ENCODE peak calls at places on chromosomes 11 and 22, in nine cellular contexts. One of them, this sample, is unnamed. For H3K36me3 and H3K4me1, the result is how much of the 10 kb centered on the place peaks cover.

GRCh38 chr11:70568504-70569172 is 170.3 kb downstream of the CTTN start:
- DNase-seq in heart left ventricle: peak
- DNase-seq in mesenchymal stem cell: peak
- DNase-seq in naive thymus-derived CD4-positive, alpha-beta T cell: no peak
- DNase-seq in mucosa of descending colon: peak
- DNase-seq in Caco-2: no peak
- DNase-seq in CD8-positive, alpha-beta memory T cell: no peak
- DNase-seq in IMR-90: peak
- DNase-seq in CD4-positive, alpha-beta memory T cell: no peak
- DNase-seq in this sample: no peak

GRCh38 chr11:130212431-130212961 is 52.9 kb downstream of the ST14 start:
- DNase-seq in CD4-positive, alpha-beta memory T cell: no peak
- DNase-seq in mucosa of descending colon: no peak
- DNase-seq in heart left ventricle: peak
- DNase-seq in Caco-2: peak
- DNase-seq in IMR-90: no peak
- DNase-seq in naive thymus-derived CD4-positive, alpha-beta T cell: no peak
- DNase-seq in CD8-positive, alpha-beta memory T cell: no peak
- DNase-seq in mesenchymal stem cell: no peak
- DNase-seq in this sample: no peak

GRCh38 chr11:48307760-48308386 is 1.9 kb downstream of the OR4S1 start:
- DNase-seq in Caco-2: peak
- DNase-seq in IMR-90: peak
- DNase-seq in mucosa of descending colon: no peak
- DNase-seq in heart left ventricle: no peak
- DNase-seq in CD8-positive, alpha-beta memory T cell: peak
- DNase-seq in mesenchymal stem cell: peak
- DNase-seq in naive thymus-derived CD4-positive, alpha-beta T cell: no peak
- DNase-seq in CD4-positive, alpha-beta memory T cell: peak
- DNase-seq in this sample: no peak

GRCh38 chr22:44057411-44057987 is 33.4 kb downstream of the PARVB start:
- DNase-seq in heart left ventricle: peak
- DNase-seq in CD4-positive, alpha-beta memory T cell: no peak
- DNase-seq in CD8-positive, alpha-beta memory T cell: no peak
- DNase-seq in Caco-2: no peak
- DNase-seq in naive thymus-derived CD4-positive, alpha-beta T cell: no peak
- DNase-seq in mesenchymal stem cell: no peak
- DNase-seq in mucosa of descending colon: no peak
- DNase-seq in IMR-90: no peak
- DNase-seq in this sample: no peak

GRCh38 chr11:2303627-2304155 is 1.9 kb downstream of the TSPAN32 start:
- DNase-seq in CD8-positive, alpha-beta memory T cell: no peak
- DNase-seq in heart left ventricle: peak
- DNase-seq in Caco-2: peak
- DNase-seq in mesenchymal stem cell: no peak
- DNase-seq in CD4-positive, alpha-beta memory T cell: no peak
- DNase-seq in naive thymus-derived CD4-positive, alpha-beta T cell: no peak
- DNase-seq in IMR-90: no peak
- DNase-seq in mucosa of descending colon: no peak
- DNase-seq in this sample: no peak

GRCh38 chr11:93741882-93742226 is 382 bp downstream of the C11orf54 start:
- DNase-seq in mesenchymal stem cell: peak
- DNase-seq in IMR-90: peak
- DNase-seq in Caco-2: peak
- DNase-seq in heart left ventricle: no peak
- DNase-seq in CD8-positive, alpha-beta memory T cell: no peak
- DNase-seq in mucosa of descending colon: no peak
- DNase-seq in naive thymus-derived CD4-positive, alpha-beta T cell: no peak
- DNase-seq in CD4-positive, alpha-beta memory T cell: no peak
- DNase-seq in this sample: no peak

GRCh38 chr11:132032555-132032954 is 662.1 kb downstream of the NTM start:
- DNase-seq in mesenchymal stem cell: peak
- DNase-seq in mucosa of descending colon: no peak
- DNase-seq in CD4-positive, alpha-beta memory T cell: no peak
- DNase-seq in naive thymus-derived CD4-positive, alpha-beta T cell: no peak
- DNase-seq in heart left ventricle: no peak
- DNase-seq in Caco-2: no peak
- DNase-seq in IMR-90: peak
- DNase-seq in CD8-positive, alpha-beta memory T cell: no peak
- DNase-seq in this sample: no peak

GRCh38 chr11:70201876-70202861 is 927 bp upstream of the FADD start:
- DNase-seq in naive thymus-derived CD4-positive, alpha-beta T cell: no peak
- DNase-seq in CD4-positive, alpha-beta memory T cell: no peak
- DNase-seq in mesenchymal stem cell: peak
- DNase-seq in Caco-2: no peak
- DNase-seq in heart left ventricle: no peak
- DNase-seq in CD8-positive, alpha-beta memory T cell: no peak
- DNase-seq in mucosa of descending colon: no peak
- DNase-seq in IMR-90: no peak
- DNase-seq in this sample: no peak

GRCh38 chr11:73509188-73509587 is 88.7 kb downstream of the FAM168A start:
- DNase-seq in IMR-90: no peak
- DNase-seq in naive thymus-derived CD4-positive, alpha-beta T cell: no peak
- DNase-seq in CD4-positive, alpha-beta memory T cell: no peak
- DNase-seq in CD8-positive, alpha-beta memory T cell: no peak
- DNase-seq in mucosa of descending colon: no peak
- DNase-seq in heart left ventricle: no peak
- DNase-seq in Caco-2: no peak
- DNase-seq in mesenchymal stem cell: no peak
- DNase-seq in this sample: no peak

GRCh38 chr11:118896472-118896913 is 12.8 kb downstream of the CXCR5 start:
- DNase-seq in IMR-90: no peak
- DNase-seq in CD8-positive, alpha-beta memory T cell: no peak
- DNase-seq in mucosa of descending colon: peak
- DNase-seq in naive thymus-derived CD4-positive, alpha-beta T cell: no peak
- DNase-seq in mesenchymal stem cell: no peak
- DNase-seq in heart left ventricle: peak
- DNase-seq in CD4-positive, alpha-beta memory T cell: no peak
- DNase-seq in Caco-2: no peak
- DNase-seq in this sample: no peak
- H3K36me3 ChIP-seq in IMR-90: under half
- H3K36me3 ChIP-seq in CD8-positive, alpha-beta memory T cell: under half
- H3K36me3 ChIP-seq in mucosa of descending colon: under half
- H3K36me3 ChIP-seq in naive thymus-derived CD4-positive, alpha-beta T cell: under half
- H3K36me3 ChIP-seq in mesenchymal stem cell: half or more
- H3K36me3 ChIP-seq in heart left ventricle: under half
- H3K36me3 ChIP-seq in CD4-positive, alpha-beta memory T cell: under half
- H3K36me3 ChIP-seq in Caco-2: under half
- H3K36me3 ChIP-seq in this sample: under half

DNA sequence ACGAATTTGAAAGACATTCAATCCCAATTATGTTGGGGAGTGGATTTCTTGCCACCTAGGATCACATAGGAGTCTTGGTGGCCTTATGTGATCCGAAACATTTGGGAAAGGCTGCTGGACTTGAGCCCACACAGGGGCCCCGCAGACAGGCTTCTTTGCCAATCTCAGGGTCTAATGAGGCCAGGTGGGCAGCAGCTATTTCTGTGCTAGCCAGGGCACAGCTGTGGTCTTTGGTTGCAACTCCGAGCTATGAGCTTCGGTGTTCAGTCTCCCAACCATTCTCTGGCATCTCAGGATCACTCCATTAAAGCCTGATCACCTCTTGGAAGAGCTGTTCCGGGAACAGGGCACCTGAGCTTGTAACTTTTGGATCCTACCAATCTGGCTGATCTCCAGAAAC is 84.4 kb downstream of the TP53I11 start:
- DNase-seq in mesenchymal stem cell: no peak
- DNase-seq in CD4-positive, alpha-beta memory T cell: no peak
- DNase-seq in mucosa of descending colon: no peak
- DNase-seq in CD8-positive, alpha-beta memory T cell: no peak
- DNase-seq in Caco-2: no peak
- DNase-seq in naive thymus-derived CD4-positive, alpha-beta T cell: no peak
- DNase-seq in IMR-90: no peak
- DNase-seq in heart left ventricle: no peak
- DNase-seq in this sample: no peak
- H3K4me1 ChIP-seq in mesenchymal stem cell: under half
- H3K4me1 ChIP-seq in CD4-positive, alpha-beta memory T cell: under half
- H3K4me1 ChIP-seq in mucosa of descending colon: under half
- H3K4me1 ChIP-seq in CD8-positive, alpha-beta memory T cell: under half
- H3K4me1 ChIP-seq in Caco-2: under half
- H3K4me1 ChIP-seq in naive thymus-derived CD4-positive, alpha-beta T cell: under half
- H3K4me1 ChIP-seq in IMR-90: under half
- H3K4me1 ChIP-seq in heart left ventricle: under half
- H3K4me1 ChIP-seq in this sample: under half

DNA sequence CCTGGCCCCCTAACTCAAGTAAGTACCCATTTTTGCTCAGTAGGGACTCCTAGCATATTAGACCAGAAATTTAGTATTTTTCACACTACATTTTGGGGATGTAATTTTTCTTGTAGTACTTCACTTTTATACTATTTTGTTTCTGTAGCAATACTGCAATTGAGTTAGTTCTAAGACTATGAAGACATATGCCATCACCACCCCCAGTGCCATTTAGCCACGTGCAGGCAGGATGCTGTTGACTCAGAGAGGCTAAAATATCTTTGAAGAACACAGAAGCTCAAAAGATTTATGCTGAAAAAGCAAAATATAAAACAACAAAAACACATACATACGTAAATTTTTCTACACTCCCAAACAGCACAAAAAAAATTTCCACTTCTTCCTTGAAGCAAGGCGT is 29.1 kb upstream of the DLAT start:
- DNase-seq in mesenchymal stem cell: no peak
- DNase-seq in IMR-90: no peak
- DNase-seq in CD4-positive, alpha-beta memory T cell: no peak
- DNase-seq in heart left ventricle: no peak
- DNase-seq in mucosa of descending colon: no peak
- DNase-seq in Caco-2: no peak
- DNase-seq in CD8-positive, alpha-beta memory T cell: no peak
- DNase-seq in naive thymus-derived CD4-positive, alpha-beta T cell: no peak
- DNase-seq in this sample: no peak
- H3K36me3 ChIP-seq in mesenchymal stem cell: under half
- H3K36me3 ChIP-seq in IMR-90: under half
- H3K36me3 ChIP-seq in CD4-positive, alpha-beta memory T cell: under half
- H3K36me3 ChIP-seq in heart left ventricle: half or more
- H3K36me3 ChIP-seq in mucosa of descending colon: under half
- H3K36me3 ChIP-seq in Caco-2: under half
- H3K36me3 ChIP-seq in CD8-positive, alpha-beta memory T cell: under half
- H3K36me3 ChIP-seq in naive thymus-derived CD4-positive, alpha-beta T cell: under half
- H3K36me3 ChIP-seq in this sample: under half

DNA sequence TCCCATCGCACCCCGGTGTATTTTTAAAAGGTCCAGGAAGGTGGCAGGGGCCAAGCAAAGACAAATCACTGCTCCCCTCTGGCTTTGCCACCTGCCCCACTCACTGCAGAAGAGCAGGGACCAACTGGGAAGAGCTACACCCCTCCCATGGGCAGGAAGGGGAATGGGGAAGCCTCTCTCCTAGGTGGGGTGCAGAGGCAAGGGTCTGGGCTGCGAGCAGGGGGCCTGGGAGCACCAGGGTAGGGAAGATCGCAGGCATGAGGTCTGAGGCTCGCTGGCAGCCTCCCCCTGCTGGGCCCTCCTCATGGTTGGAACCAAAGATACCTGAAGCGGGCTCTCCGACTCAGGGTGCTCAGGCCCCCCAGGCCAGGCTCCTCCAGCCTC is 36.8 kb downstream of the PISD start:
- DNase-seq in naive thymus-derived CD4-positive, alpha-beta T cell: no peak
- DNase-seq in mucosa of descending colon: no peak
- DNase-seq in mesenchymal stem cell: no peak
- DNase-seq in IMR-90: no peak
- DNase-seq in CD4-positive, alpha-beta memory T cell: no peak
- DNase-seq in heart left ventricle: peak
- DNase-seq in CD8-positive, alpha-beta memory T cell: no peak
- DNase-seq in Caco-2: no peak
- DNase-seq in this sample: no peak
- H3K4me1 ChIP-seq in naive thymus-derived CD4-positive, alpha-beta T cell: under half
- H3K4me1 ChIP-seq in mucosa of descending colon: under half
- H3K4me1 ChIP-seq in mesenchymal stem cell: half or more
- H3K4me1 ChIP-seq in IMR-90: under half
- H3K4me1 ChIP-seq in CD4-positive, alpha-beta memory T cell: under half
- H3K4me1 ChIP-seq in heart left ventricle: under half
- H3K4me1 ChIP-seq in CD8-positive, alpha-beta memory T cell: under half
- H3K4me1 ChIP-seq in Caco-2: under half
- H3K4me1 ChIP-seq in this sample: under half

GRCh38 chr11:72102162-72102561 is 935 bp downstream of the LAMTOR1 start:
- DNase-seq in CD8-positive, alpha-beta memory T cell: no peak
- DNase-seq in CD4-positive, alpha-beta memory T cell: no peak
- DNase-seq in naive thymus-derived CD4-positive, alpha-beta T cell: no peak
- DNase-seq in mucosa of descending colon: no peak
- DNase-seq in heart left ventricle: no peak
- DNase-seq in mesenchymal stem cell: no peak
- DNase-seq in Caco-2: no peak
- DNase-seq in IMR-90: no peak
- DNase-seq in this sample: no peak
- H3K36me3 ChIP-seq in CD8-positive, alpha-beta memory T cell: under half
- H3K36me3 ChIP-seq in CD4-positive, alpha-beta memory T cell: under half
- H3K36me3 ChIP-seq in naive thymus-derived CD4-positive, alpha-beta T cell: under half
- H3K36me3 ChIP-seq in mucosa of descending colon: under half
- H3K36me3 ChIP-seq in heart left ventricle: under half
- H3K36me3 ChIP-seq in mesenchymal stem cell: under half
- H3K36me3 ChIP-seq in Caco-2: under half
- H3K36me3 ChIP-seq in IMR-90: under half
- H3K36me3 ChIP-seq in this sample: under half

DNA sequence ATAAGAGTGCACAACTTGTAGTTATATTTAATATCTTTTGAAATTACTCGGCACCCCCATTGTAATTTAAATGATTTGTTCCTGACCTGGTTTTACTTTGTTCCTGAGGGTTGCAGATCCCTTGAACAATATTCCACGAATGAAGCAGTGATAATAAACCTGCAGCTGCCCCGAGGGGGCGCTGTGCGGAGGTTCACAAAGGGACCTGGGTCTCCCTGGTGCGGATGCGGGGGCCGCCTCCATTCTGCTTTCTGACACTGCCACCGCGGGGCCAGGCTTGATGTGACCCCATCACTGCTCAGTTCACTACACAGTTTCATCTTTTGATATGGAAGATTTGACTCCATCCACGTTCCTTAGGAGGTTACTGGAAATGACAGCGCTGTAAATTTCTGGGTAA is 62.9 kb upstream of the PRODH start:
- DNase-seq in CD4-positive, alpha-beta memory T cell: no peak
- DNase-seq in CD8-positive, alpha-beta memory T cell: no peak
- DNase-seq in mucosa of descending colon: no peak
- DNase-seq in mesenchymal stem cell: no peak
- DNase-seq in Caco-2: no peak
- DNase-seq in IMR-90: no peak
- DNase-seq in heart left ventricle: no peak
- DNase-seq in naive thymus-derived CD4-positive, alpha-beta T cell: no peak
- DNase-seq in this sample: no peak
- H3K4me1 ChIP-seq in CD4-positive, alpha-beta memory T cell: under half
- H3K4me1 ChIP-seq in CD8-positive, alpha-beta memory T cell: under half
- H3K4me1 ChIP-seq in mucosa of descending colon: under half
- H3K4me1 ChIP-seq in mesenchymal stem cell: under half
- H3K4me1 ChIP-seq in Caco-2: under half
- H3K4me1 ChIP-seq in IMR-90: under half
- H3K4me1 ChIP-seq in heart left ventricle: under half
- H3K4me1 ChIP-seq in naive thymus-derived CD4-positive, alpha-beta T cell: under half
- H3K4me1 ChIP-seq in this sample: under half

GRCh38 chr11:17314232-17314547 is 37.4 kb upstream of the NCR3LG1 start:
- DNase-seq in mucosa of descending colon: no peak
- DNase-seq in heart left ventricle: no peak
- DNase-seq in mesenchymal stem cell: peak
- DNase-seq in IMR-90: peak
- DNase-seq in CD4-positive, alpha-beta memory T cell: no peak
- DNase-seq in Caco-2: no peak
- DNase-seq in CD8-positive, alpha-beta memory T cell: no peak
- DNase-seq in naive thymus-derived CD4-positive, alpha-beta T cell: no peak
- DNase-seq in this sample: no peak
- H3K36me3 ChIP-seq in mucosa of descending colon: under half
- H3K36me3 ChIP-seq in heart left ventricle: half or more
- H3K36me3 ChIP-seq in mesenchymal stem cell: under half
- H3K36me3 ChIP-seq in IMR-90: under half
- H3K36me3 ChIP-seq in CD4-positive, alpha-beta memory T cell: under half
- H3K36me3 ChIP-seq in Caco-2: under half
- H3K36me3 ChIP-seq in CD8-positive, alpha-beta memory T cell: under half
- H3K36me3 ChIP-seq in naive thymus-derived CD4-positive, alpha-beta T cell: half or more
- H3K36me3 ChIP-seq in this sample: under half

DNA sequence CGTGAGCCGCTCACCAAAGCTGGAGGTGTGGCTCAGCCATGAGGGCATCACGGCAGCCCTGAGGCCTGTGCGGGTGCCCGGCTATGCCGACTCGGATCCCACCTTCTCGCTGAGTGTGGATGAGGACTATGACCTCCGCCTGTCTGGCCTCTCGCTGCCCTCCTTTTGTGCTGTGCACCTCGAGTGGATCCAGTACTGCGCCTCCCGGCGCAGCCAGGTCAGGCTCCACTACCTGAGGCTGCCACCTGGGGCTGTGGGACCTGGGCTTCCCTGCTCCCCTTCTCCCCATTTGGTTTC is 3.8 kb upstream of the SIPA1 start:
- DNase-seq in mesenchymal stem cell: no peak
- DNase-seq in IMR-90: no peak
- DNase-seq in naive thymus-derived CD4-positive, alpha-beta T cell: no peak
- DNase-seq in CD4-positive, alpha-beta memory T cell: no peak
- DNase-seq in CD8-positive, alpha-beta memory T cell: no peak
- DNase-seq in heart left ventricle: peak
- DNase-seq in Caco-2: no peak
- DNase-seq in mucosa of descending colon: no peak
- DNase-seq in this sample: no peak
- H3K4me1 ChIP-seq in mesenchymal stem cell: under half
- H3K4me1 ChIP-seq in IMR-90: under half
- H3K4me1 ChIP-seq in naive thymus-derived CD4-positive, alpha-beta T cell: under half
- H3K4me1 ChIP-seq in CD4-positive, alpha-beta memory T cell: under half
- H3K4me1 ChIP-seq in CD8-positive, alpha-beta memory T cell: under half
- H3K4me1 ChIP-seq in heart left ventricle: under half
- H3K4me1 ChIP-seq in Caco-2: under half
- H3K4me1 ChIP-seq in mucosa of descending colon: under half
- H3K4me1 ChIP-seq in this sample: under half

This sample was measured in esophagus squamous epithelium.